ENCODE peak calls at places on chromosomes 13 and 19, in four cellular contexts. One of them, this sample, is unnamed.

GRCh38 chr19:7007859-7008258 is 13.4 kb downstream of the MBD3L2B start:
- DNase-seq in nephron progenitor cell: no peak
- DNase-seq in CD4-positive, alpha-beta T cell: no peak
- DNase-seq in H9: no peak
- DNase-seq in this sample: no peak

GRCh38 chr19:16389848-16390247 is 65.2 kb downstream of the KLF2 start:
- DNase-seq in nephron progenitor cell: no peak
- DNase-seq in CD4-positive, alpha-beta T cell: no peak
- DNase-seq in H9: no peak
- DNase-seq in this sample: no peak

GRCh38 chr19:17861542-17862402 is 2.1 kb downstream of the RPL18A start:
- DNase-seq in nephron progenitor cell: no peak
- DNase-seq in CD4-positive, alpha-beta T cell: no peak
- DNase-seq in H9: no peak
- DNase-seq in this sample: no peak

GRCh38 chr13:40635315-40635995 is 31.0 kb downstream of the FOXO1 start:
- DNase-seq in nephron progenitor cell: no peak
- DNase-seq in CD4-positive, alpha-beta T cell: no peak
- DNase-seq in H9: no peak
- DNase-seq in this sample: no peak

GRCh38 chr13:99495478-99496321 is 5.6 kb upstream of the TM9SF2 start:
- DNase-seq in nephron progenitor cell: no peak
- DNase-seq in CD4-positive, alpha-beta T cell: no peak
- DNase-seq in H9: no peak
- DNase-seq in this sample: no peak

GRCh38 chr19:48741222-48741999 is 1.0 kb upstream of the RASIP1 start:
- DNase-seq in nephron progenitor cell: peak
- DNase-seq in CD4-positive, alpha-beta T cell: no peak
- DNase-seq in H9: peak
- DNase-seq in this sample: no peak

GRCh38 chr19:48543121-48543710 is 8.8 kb upstream of the SULT2B1 start:
- DNase-seq in nephron progenitor cell: no peak
- DNase-seq in CD4-positive, alpha-beta T cell: no peak
- DNase-seq in H9: peak
- DNase-seq in this sample: no peak

GRCh38 chr13:26184791-26185250 is 37.3 kb downstream of the RNF6 start:
- DNase-seq in nephron progenitor cell: peak
- DNase-seq in CD4-positive, alpha-beta T cell: peak
- DNase-seq in H9: peak
- DNase-seq in this sample: peak

GRCh38 chr13:95656386-95657015 is 12.0 kb upstream of the DZIP1 start:
- DNase-seq in nephron progenitor cell: no peak
- DNase-seq in CD4-positive, alpha-beta T cell: no peak
- DNase-seq in H9: no peak
- DNase-seq in this sample: no peak

GRCh38 chr13:66237411-66238062 is 992.6 kb downstream of the PCDH9 start:
- DNase-seq in nephron progenitor cell: no peak
- DNase-seq in CD4-positive, alpha-beta T cell: no peak
- DNase-seq in H9: no peak
- DNase-seq in this sample: no peak

GRCh38 chr13:102769679-102770078 is 3.9 kb downstream of the TEX30 start:
- DNase-seq in nephron progenitor cell: no peak
- DNase-seq in CD4-positive, alpha-beta T cell: no peak
- DNase-seq in H9: no peak
- DNase-seq in this sample: no peak

GRCh38 chr13:99847318-99847750 is 124.2 kb downstream of the ZIC5 start:
- DNase-seq in nephron progenitor cell: no peak
- DNase-seq in CD4-positive, alpha-beta T cell: no peak
- DNase-seq in H9: no peak
- DNase-seq in this sample: no peak

GRCh38 chr19:33301011-33301899 is 1.1 kb downstream of the CEBPA start:
- DNase-seq in nephron progenitor cell: peak
- DNase-seq in CD4-positive, alpha-beta T cell: no peak
- DNase-seq in H9: no peak
- DNase-seq in this sample: no peak

GRCh38 chr13:28805193-28805819 is 14.8 kb upstream of the MTUS2 start:
- DNase-seq in nephron progenitor cell: peak
- DNase-seq in CD4-positive, alpha-beta T cell: no peak
- DNase-seq in H9: peak
- DNase-seq in this sample: no peak

GRCh38 chr19:49774969-49775368 is 8.2 kb downstream of the AP2A1 start:
- DNase-seq in nephron progenitor cell: no peak
- DNase-seq in CD4-positive, alpha-beta T cell: no peak
- DNase-seq in H9: no peak
- DNase-seq in this sample: no peak

GRCh38 chr13:33053397-33054066 is 37.3 kb downstream of the KL start:
- DNase-seq in nephron progenitor cell: no peak
- DNase-seq in CD4-positive, alpha-beta T cell: no peak
- DNase-seq in H9: no peak
- DNase-seq in this sample: no peak

GRCh38 chr13:110836600-110836903 is 78.3 kb downstream of the ANKRD10 start:
- DNase-seq in nephron progenitor cell: no peak
- DNase-seq in CD4-positive, alpha-beta T cell: no peak
- DNase-seq in H9: no peak
- DNase-seq in this sample: no peak

GRCh38 chr19:15432018-15432494 is 13.3 kb upstream of the AKAP8L start:
- DNase-seq in nephron progenitor cell: peak
- DNase-seq in CD4-positive, alpha-beta T cell: no peak
- DNase-seq in H9: no peak
- DNase-seq in this sample: no peak

GRCh38 chr19:7665076-7665475 is 3.8 kb upstream of the RETN start:
- DNase-seq in nephron progenitor cell: no peak
- DNase-seq in CD4-positive, alpha-beta T cell: no peak
- DNase-seq in H9: no peak
- DNase-seq in this sample: no peak

GRCh38 chr19:55912916-55913315 is 19.2 kb downstream of the NLRP13 start:
- DNase-seq in nephron progenitor cell: no peak
- DNase-seq in CD4-positive, alpha-beta T cell: no peak
- DNase-seq in H9: no peak
- DNase-seq in this sample: no peak

DNA sequence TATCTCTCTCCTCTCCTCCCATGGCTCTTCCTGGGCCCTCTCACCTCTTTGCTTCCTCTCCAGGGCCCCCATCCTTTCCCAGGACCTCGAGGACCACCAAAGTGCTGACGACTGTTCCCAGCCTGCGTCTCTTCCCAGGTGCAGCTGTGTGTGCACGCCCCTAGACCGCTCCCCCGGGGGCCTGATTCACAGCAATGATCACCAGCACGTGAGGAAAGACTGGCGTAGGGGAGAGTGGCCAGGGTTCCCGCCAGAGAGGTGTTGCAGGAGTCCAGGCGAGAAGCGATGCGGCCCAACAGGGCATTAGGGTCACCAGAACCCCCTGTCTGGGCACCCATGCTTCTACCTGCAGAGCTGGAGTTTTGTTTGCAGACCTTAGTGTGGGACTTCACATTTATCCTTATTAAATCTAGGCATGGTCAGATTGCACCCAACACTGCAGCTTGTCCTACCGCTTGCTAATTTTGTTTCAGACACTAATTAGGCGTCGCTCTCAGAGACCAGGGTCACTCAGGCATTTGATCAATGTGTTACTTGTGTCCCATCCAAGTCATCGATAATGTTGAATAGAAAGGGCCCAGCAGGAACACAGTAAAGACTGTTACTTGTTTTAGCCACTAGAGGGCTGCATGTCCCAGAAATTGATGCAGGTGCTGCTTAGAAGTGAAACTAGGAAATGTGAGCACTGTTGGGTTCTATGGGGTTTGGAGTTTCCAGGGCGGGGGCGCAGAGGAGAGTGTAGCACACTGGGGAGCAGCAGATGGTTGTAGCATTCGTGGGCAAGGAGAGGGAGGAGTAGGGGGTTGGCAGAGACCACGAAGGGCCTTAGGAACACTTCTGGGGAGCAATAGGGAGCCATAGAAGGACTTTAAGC is 53.2 kb downstream of the CDADC1 start:
- DNase-seq in nephron progenitor cell: peak
- DNase-seq in CD4-positive, alpha-beta T cell: peak
- DNase-seq in H9: peak
- DNase-seq in this sample: peak
- TF ChIP-seq CTCF in nephron progenitor cell: peak
- TF ChIP-seq CTCF in CD4-positive, alpha-beta T cell: peak
- TF ChIP-seq CTCF in H9: peak
- TF ChIP-seq CTCF in this sample: peak

GRCh38 chr13:112776971-112777370 is 87.1 kb downstream of the ATP11A start:
- DNase-seq in nephron progenitor cell: no peak
- DNase-seq in CD4-positive, alpha-beta T cell: no peak
- DNase-seq in H9: peak
- DNase-seq in this sample: no peak
- TF ChIP-seq CTCF in nephron progenitor cell: no peak
- TF ChIP-seq CTCF in CD4-positive, alpha-beta T cell: no peak
- TF ChIP-seq CTCF in H9: no peak
- TF ChIP-seq CTCF in this sample: no peak

GRCh38 chr19:38619361-38620174 is 580 bp downstream of the EIF3K start:
- DNase-seq in nephron progenitor cell: no peak
- DNase-seq in CD4-positive, alpha-beta T cell: no peak
- DNase-seq in H9: no peak
- DNase-seq in this sample: no peak

GRCh38 chr19:38617764-38618589 is at the start of gene MAP4K1:
- DNase-seq in nephron progenitor cell: no peak
- DNase-seq in CD4-positive, alpha-beta T cell: peak
- DNase-seq in H9: no peak
- DNase-seq in this sample: no peak

GRCh38 chr19:38617283-38617763 is 430 bp downstream of the MAP4K1 start:
- DNase-seq in nephron progenitor cell: no peak
- DNase-seq in CD4-positive, alpha-beta T cell: no peak
- DNase-seq in H9: no peak
- DNase-seq in this sample: no peak

GRCh38 chr19:38616265-38616664 is 1.5 kb downstream of the MAP4K1 start:
- DNase-seq in nephron progenitor cell: no peak
- DNase-seq in CD4-positive, alpha-beta T cell: no peak
- DNase-seq in H9: no peak
- DNase-seq in this sample: no peak

DNA sequence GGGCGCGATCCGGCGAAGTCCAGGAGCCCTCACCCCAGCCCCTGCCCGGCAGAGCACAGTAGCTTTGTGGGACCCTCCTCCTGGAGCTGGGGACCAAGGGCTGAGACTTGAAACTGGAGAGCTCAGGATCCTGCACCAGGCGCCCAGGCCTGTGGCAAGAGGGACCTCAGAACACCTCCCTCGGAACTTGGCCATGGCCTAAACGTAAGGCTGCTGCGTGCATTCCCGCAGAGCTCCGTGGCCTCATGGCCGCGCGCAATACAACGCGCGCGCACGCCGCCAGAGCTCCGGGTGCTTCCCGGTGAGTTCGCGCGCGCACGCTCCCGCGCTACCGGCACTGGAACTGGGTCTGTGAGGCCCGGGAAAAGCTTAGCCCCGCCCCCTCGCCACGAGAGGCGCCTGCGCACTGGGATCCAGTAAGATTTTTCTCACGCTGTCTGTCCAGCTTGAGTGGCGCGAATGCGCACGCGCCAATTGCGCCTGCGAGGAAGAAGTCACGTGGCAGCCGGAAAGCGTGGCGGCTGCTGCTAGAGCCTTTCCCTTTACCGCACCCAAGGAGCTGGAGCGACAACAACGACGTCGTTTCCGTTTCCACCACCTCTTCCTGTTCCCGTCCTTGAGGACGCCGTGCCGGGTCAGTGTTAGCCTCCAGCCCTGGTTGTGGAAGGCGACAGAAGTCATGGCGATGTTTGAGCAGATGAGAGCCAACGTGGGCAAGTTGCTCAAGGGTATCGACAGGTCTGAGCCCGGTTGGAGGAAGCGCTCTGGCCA is at the start of gene EIF3K:
- DNase-seq in nephron progenitor cell: peak
- DNase-seq in CD4-positive, alpha-beta T cell: peak
- DNase-seq in H9: peak
- DNase-seq in this sample: peak
- TF ChIP-seq CTCF in nephron progenitor cell: no peak
- TF ChIP-seq CTCF in CD4-positive, alpha-beta T cell: no peak
- TF ChIP-seq CTCF in H9: no peak
- TF ChIP-seq CTCF in this sample: no peak

GRCh38 chr13:36848228-36848982 is 29.4 kb downstream of the RFXAP start:
- DNase-seq in nephron progenitor cell: no peak
- DNase-seq in CD4-positive, alpha-beta T cell: no peak
- DNase-seq in H9: no peak
- DNase-seq in this sample: no peak

GRCh38 chr13:36847541-36848045 is 28.6 kb downstream of the RFXAP start:
- DNase-seq in nephron progenitor cell: no peak
- DNase-seq in CD4-positive, alpha-beta T cell: no peak
- DNase-seq in H9: no peak
- DNase-seq in this sample: no peak

GRCh38 chr13:36850790-36851438 is 31.9 kb downstream of the RFXAP start:
- DNase-seq in nephron progenitor cell: peak
- DNase-seq in CD4-positive, alpha-beta T cell: no peak
- DNase-seq in H9: peak
- DNase-seq in this sample: no peak
- TF ChIP-seq CTCF in nephron progenitor cell: peak
- TF ChIP-seq CTCF in CD4-positive, alpha-beta T cell: no peak
- TF ChIP-seq CTCF in H9: peak
- TF ChIP-seq CTCF in this sample: peak

DNA sequence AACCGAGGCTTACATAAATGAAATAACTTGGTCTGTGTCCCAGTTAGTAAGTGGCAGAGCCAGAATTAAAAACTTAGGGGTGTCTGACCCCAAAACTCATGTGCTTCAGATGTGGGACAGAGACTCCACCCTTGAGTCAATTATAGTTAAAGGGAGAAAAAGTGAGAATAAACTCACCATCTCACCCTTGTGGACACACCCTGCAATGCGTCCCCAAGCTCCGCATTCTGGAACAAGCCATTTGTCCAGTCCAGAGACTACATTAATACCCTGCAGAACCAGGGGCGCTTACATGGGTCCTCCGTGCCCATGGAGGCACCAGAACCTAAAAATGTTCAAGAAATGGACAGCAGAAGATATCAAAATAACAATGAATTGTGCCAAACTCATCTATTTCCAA is 207.0 kb upstream of the ZNF507 start:
- DNase-seq in nephron progenitor cell: no peak
- DNase-seq in CD4-positive, alpha-beta T cell: no peak
- DNase-seq in H9: no peak
- DNase-seq in this sample: no peak
- TF ChIP-seq CTCF in nephron progenitor cell: peak
- TF ChIP-seq CTCF in CD4-positive, alpha-beta T cell: no peak
- TF ChIP-seq CTCF in H9: peak
- TF ChIP-seq CTCF in this sample: peak

DNA sequence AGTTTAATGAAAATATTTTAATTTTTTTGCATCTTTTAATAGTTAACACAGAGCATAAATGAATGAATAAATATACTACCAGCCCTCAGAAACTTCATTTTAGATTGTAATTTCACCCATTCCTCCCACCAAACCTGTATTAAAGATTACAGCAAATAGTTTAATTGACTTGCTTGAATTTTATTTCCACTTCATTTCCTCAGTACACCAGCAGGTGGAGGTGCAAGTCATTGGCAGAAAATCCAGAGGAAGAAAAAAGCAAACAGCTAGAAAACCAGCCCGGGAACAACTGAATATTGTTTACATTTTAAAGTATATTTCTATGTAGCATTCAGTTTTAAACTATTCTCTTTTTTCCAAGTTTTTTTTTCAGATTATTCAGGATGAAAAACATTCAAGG is 177.8 kb downstream of the OLFM4 start:
- DNase-seq in nephron progenitor cell: no peak
- DNase-seq in CD4-positive, alpha-beta T cell: no peak
- DNase-seq in H9: no peak
- DNase-seq in this sample: no peak
- TF ChIP-seq CTCF in nephron progenitor cell: peak
- TF ChIP-seq CTCF in CD4-positive, alpha-beta T cell: no peak
- TF ChIP-seq CTCF in H9: peak
- TF ChIP-seq CTCF in this sample: peak